ENCODE peak calls at places on chromosomes 3 and 15, in nine cellular contexts. One of them, this sample, is unnamed.

GRCh38 chr3:13616359-13616758 is 67.4 kb downstream of the FBLN2 start:
- DNase-seq in GDM1: no peak
- DNase-seq in HCT116: no peak
- DNase-seq in epithelial cell of esophagus: no peak
- DNase-seq in HTR-8/SVneo: no peak
- DNase-seq in HT-29: no peak
- DNase-seq in activated CD4-positive, alpha-beta memory T cell treated with anti-CD3 and anti-CD28 coated beads for 36 hours: no peak
- DNase-seq in mesenchymal stem cell: no peak
- DNase-seq in NCI-H69: no peak
- DNase-seq in this sample: no peak

GRCh38 chr3:22779737-22780136 is 423.4 kb upstream of the UBE2E2 start:
- DNase-seq in GDM1: no peak
- DNase-seq in HCT116: no peak
- DNase-seq in epithelial cell of esophagus: peak
- DNase-seq in HTR-8/SVneo: no peak
- DNase-seq in HT-29: no peak
- DNase-seq in activated CD4-positive, alpha-beta memory T cell treated with anti-CD3 and anti-CD28 coated beads for 36 hours: no peak
- DNase-seq in mesenchymal stem cell: no peak
- DNase-seq in NCI-H69: no peak
- DNase-seq in this sample: no peak

GRCh38 chr3:69368129-69368741 is 17.7 kb downstream of the FRMD4B start:
- DNase-seq in GDM1: peak
- DNase-seq in HCT116: no peak
- DNase-seq in epithelial cell of esophagus: peak
- DNase-seq in HTR-8/SVneo: no peak
- DNase-seq in HT-29: no peak
- DNase-seq in activated CD4-positive, alpha-beta memory T cell treated with anti-CD3 and anti-CD28 coated beads for 36 hours: peak
- DNase-seq in mesenchymal stem cell: peak
- DNase-seq in NCI-H69: no peak
- DNase-seq in this sample: peak

GRCh38 chr3:101100361-101101009 is 107.3 kb upstream of the ABI3BP start:
- DNase-seq in GDM1: no peak
- DNase-seq in HCT116: no peak
- DNase-seq in epithelial cell of esophagus: no peak
- DNase-seq in HTR-8/SVneo: no peak
- DNase-seq in HT-29: no peak
- DNase-seq in activated CD4-positive, alpha-beta memory T cell treated with anti-CD3 and anti-CD28 coated beads for 36 hours: no peak
- DNase-seq in mesenchymal stem cell: no peak
- DNase-seq in NCI-H69: no peak
- DNase-seq in this sample: no peak

GRCh38 chr3:133488785-133489367 is 84.6 kb upstream of the CDV3 start:
- DNase-seq in GDM1: peak
- DNase-seq in HCT116: no peak
- DNase-seq in epithelial cell of esophagus: peak
- DNase-seq in HTR-8/SVneo: peak
- DNase-seq in HT-29: peak
- DNase-seq in activated CD4-positive, alpha-beta memory T cell treated with anti-CD3 and anti-CD28 coated beads for 36 hours: no peak
- DNase-seq in mesenchymal stem cell: peak
- DNase-seq in NCI-H69: no peak
- DNase-seq in this sample: peak

GRCh38 chr3:14864131-14864530 is 45.4 kb downstream of the FGD5 start:
- DNase-seq in GDM1: no peak
- DNase-seq in HCT116: no peak
- DNase-seq in epithelial cell of esophagus: no peak
- DNase-seq in HTR-8/SVneo: no peak
- DNase-seq in HT-29: no peak
- DNase-seq in activated CD4-positive, alpha-beta memory T cell treated with anti-CD3 and anti-CD28 coated beads for 36 hours: no peak
- DNase-seq in mesenchymal stem cell: no peak
- DNase-seq in NCI-H69: no peak
- DNase-seq in this sample: no peak

GRCh38 chr15:52078876-52079700 is 33.5 kb downstream of the BCL2L10 start:
- DNase-seq in GDM1: peak
- DNase-seq in HCT116: peak
- DNase-seq in epithelial cell of esophagus: peak
- DNase-seq in HTR-8/SVneo: peak
- DNase-seq in HT-29: peak
- DNase-seq in activated CD4-positive, alpha-beta memory T cell treated with anti-CD3 and anti-CD28 coated beads for 36 hours: peak
- DNase-seq in mesenchymal stem cell: peak
- DNase-seq in NCI-H69: peak
- DNase-seq in this sample: no peak

GRCh38 chr3:169241575-169241927 is 422.0 kb downstream of the MECOM start:
- DNase-seq in GDM1: no peak
- DNase-seq in HCT116: no peak
- DNase-seq in epithelial cell of esophagus: peak
- DNase-seq in HTR-8/SVneo: peak
- DNase-seq in HT-29: no peak
- DNase-seq in activated CD4-positive, alpha-beta memory T cell treated with anti-CD3 and anti-CD28 coated beads for 36 hours: no peak
- DNase-seq in mesenchymal stem cell: peak
- DNase-seq in NCI-H69: no peak
- DNase-seq in this sample: peak

GRCh38 chr3:57948782-57949242 is 59.4 kb upstream of the FLNB start:
- DNase-seq in GDM1: no peak
- DNase-seq in HCT116: no peak
- DNase-seq in epithelial cell of esophagus: no peak
- DNase-seq in HTR-8/SVneo: no peak
- DNase-seq in HT-29: no peak
- DNase-seq in activated CD4-positive, alpha-beta memory T cell treated with anti-CD3 and anti-CD28 coated beads for 36 hours: no peak
- DNase-seq in mesenchymal stem cell: no peak
- DNase-seq in NCI-H69: no peak
- DNase-seq in this sample: peak

GRCh38 chr3:141277451-141277850 is 45.8 kb downstream of the PXYLP1 start:
- DNase-seq in GDM1: no peak
- DNase-seq in HCT116: no peak
- DNase-seq in epithelial cell of esophagus: no peak
- DNase-seq in HTR-8/SVneo: no peak
- DNase-seq in HT-29: no peak
- DNase-seq in activated CD4-positive, alpha-beta memory T cell treated with anti-CD3 and anti-CD28 coated beads for 36 hours: no peak
- DNase-seq in mesenchymal stem cell: no peak
- DNase-seq in NCI-H69: no peak
- DNase-seq in this sample: no peak

GRCh38 chr3:37768107-37768809 is 93.4 kb upstream of the CTDSPL start:
- DNase-seq in GDM1: no peak
- DNase-seq in HCT116: no peak
- DNase-seq in epithelial cell of esophagus: peak
- DNase-seq in HTR-8/SVneo: no peak
- DNase-seq in HT-29: peak
- DNase-seq in activated CD4-positive, alpha-beta memory T cell treated with anti-CD3 and anti-CD28 coated beads for 36 hours: no peak
- DNase-seq in mesenchymal stem cell: peak
- DNase-seq in NCI-H69: peak
- DNase-seq in this sample: no peak

GRCh38 chr15:91311986-91312385 is 211.9 kb downstream of the SV2B start:
- DNase-seq in GDM1: peak
- DNase-seq in HCT116: no peak
- DNase-seq in epithelial cell of esophagus: no peak
- DNase-seq in HTR-8/SVneo: no peak
- DNase-seq in HT-29: no peak
- DNase-seq in activated CD4-positive, alpha-beta memory T cell treated with anti-CD3 and anti-CD28 coated beads for 36 hours: peak
- DNase-seq in mesenchymal stem cell: no peak
- DNase-seq in NCI-H69: peak
- DNase-seq in this sample: no peak

GRCh38 chr3:154122096-154122911 is 1.1 kb downstream of the ARHGEF26 start:
- DNase-seq in GDM1: no peak
- DNase-seq in HCT116: no peak
- DNase-seq in epithelial cell of esophagus: no peak
- DNase-seq in HTR-8/SVneo: no peak
- DNase-seq in HT-29: no peak
- DNase-seq in activated CD4-positive, alpha-beta memory T cell treated with anti-CD3 and anti-CD28 coated beads for 36 hours: peak
- DNase-seq in mesenchymal stem cell: peak
- DNase-seq in NCI-H69: peak
- DNase-seq in this sample: no peak

GRCh38 chr3:59886790-59887189 is 837.0 kb upstream of the CFAP20DC start:
- DNase-seq in GDM1: no peak
- DNase-seq in HCT116: no peak
- DNase-seq in epithelial cell of esophagus: no peak
- DNase-seq in HTR-8/SVneo: no peak
- DNase-seq in HT-29: no peak
- DNase-seq in activated CD4-positive, alpha-beta memory T cell treated with anti-CD3 and anti-CD28 coated beads for 36 hours: no peak
- DNase-seq in mesenchymal stem cell: no peak
- DNase-seq in NCI-H69: no peak
- DNase-seq in this sample: no peak

GRCh38 chr15:66066439-66066838 is 187.1 kb downstream of the MEGF11 start:
- DNase-seq in GDM1: no peak
- DNase-seq in HCT116: no peak
- DNase-seq in epithelial cell of esophagus: no peak
- DNase-seq in HTR-8/SVneo: no peak
- DNase-seq in HT-29: no peak
- DNase-seq in activated CD4-positive, alpha-beta memory T cell treated with anti-CD3 and anti-CD28 coated beads for 36 hours: no peak
- DNase-seq in mesenchymal stem cell: no peak
- DNase-seq in NCI-H69: peak
- DNase-seq in this sample: no peak

GRCh38 chr3:124329723-124330122 is 337.8 kb upstream of the ROPN1 start:
- DNase-seq in GDM1: no peak
- DNase-seq in HCT116: no peak
- DNase-seq in epithelial cell of esophagus: no peak
- DNase-seq in HTR-8/SVneo: no peak
- DNase-seq in HT-29: no peak
- DNase-seq in activated CD4-positive, alpha-beta memory T cell treated with anti-CD3 and anti-CD28 coated beads for 36 hours: no peak
- DNase-seq in mesenchymal stem cell: no peak
- DNase-seq in NCI-H69: no peak
- DNase-seq in this sample: no peak

This sample was measured in mammary epithelial cell.